ENCODE peak calls at places on chromosomes 3 and 15, in nine cellular contexts. P is NCI-H2227 treated with DMSO at 0.1 percent for 48 hours; T is RCC 7860; M is WTC11; B is activated CD4-positive, alpha-beta T cell treated with anti-CD3 and anti-CD28 coated beads for 4 hours; Z is NCI-H1092 treated with DMSO at 0.1 percent for 48 hours; I is HT1080; O is stimulated activated CD8-positive, alpha-beta memory T cell treated with anti-CD3 and anti-CD28 coated beads, Interleukin-7, amount 100 ng/mL, for 24 hours; D is AG10803. E is an unnamed sample.

GRCh38 chr3:169863458-169863899 is 6.3 kb downstream of the LRRC31 start:
- DNase-seq in I (peak; percentile 88), O (peak; percentile 25), T (peak; percentile 48), D (peak; percentile 58), B (peak; percentile 67), M (peak; percentile 75), Z (peak; percentile 42), P (peak; percentile 58), E (peak; percentile 71)

GRCh38 chr3:186097663-186098451 is 11.0 kb downstream of the ETV5 start:
- DNase-seq in T (no peak), D (peak; percentile 77), P (peak; percentile 93), B (no peak), M (peak; percentile 80), Z (peak; percentile 86), O (no peak), I (peak; percentile 27), E (peak; percentile 84)

GRCh38 chr3:28575748-28576589 is 227.3 kb upstream of the AZI2 start:
- DNase-seq in O (no peak), B (no peak), Z (peak; percentile 65), P (peak; percentile 13), D (peak; percentile 6), T (no peak), M (peak; percentile 52), I (no peak), E (peak; percentile 68)

GRCh38 chr15:78193731-78194567 is 40.4 kb downstream of the ACSBG1 start:
- DNase-seq in T (no peak), M (no peak), D (no peak), I (no peak), B (no peak), O (no peak), P (no peak), Z (no peak), E (no peak)

GRCh38 chr3:24199775-24200247 is 254.7 kb downstream of the NR1D2 start:
- DNase-seq in I (peak; percentile 42), M (no peak), O (no peak), Z (no peak), P (no peak), B (no peak), D (peak; percentile 85), T (no peak), E (peak; percentile 41)

GRCh38 chr15:61275901-61276300 is 46.8 kb upstream of the RORA start:
- DNase-seq in I (peak; percentile 27), Z (peak; percentile 93), M (no peak), B (no peak), D (no peak), P (no peak), O (no peak), T (no peak), E (no peak)

GRCh38 chr3:65778966-65779365 is 259.8 kb downstream of the MAGI1 start:
- DNase-seq in O (no peak), D (peak; percentile 42), M (no peak), Z (no peak), T (peak; percentile 67), P (no peak), B (no peak), I (peak; percentile 2), E (peak; percentile 17)

GRCh38 chr3:111285691-111286090 is 214.1 kb downstream of the NECTIN3 start:
- DNase-seq in Z (peak; percentile 1), I (no peak), P (no peak), T (no peak), O (no peak), B (no peak), D (no peak), M (no peak), E (no peak)

GRCh38 chr3:21979706-21980105 is 228.7 kb upstream of the ZNF385D start:
- DNase-seq in D (peak; percentile 34), I (peak; percentile 88), Z (no peak), M (no peak), B (no peak), O (no peak), T (peak; percentile 28), P (no peak), E (no peak)

GRCh38 chr3:58497074-58497473 is 5.2 kb downstream of the KCTD6 start:
- DNase-seq in B (no peak), M (no peak), I (no peak), P (no peak), D (no peak), T (no peak), Z (peak; percentile 23), O (no peak), E (no peak)

GRCh38 chr3:11201246-11202024 is 47.1 kb downstream of the HRH1 start:
- DNase-seq in B (no peak), T (no peak), O (no peak), P (no peak), M (no peak), I (peak; percentile 70), Z (no peak), D (peak; percentile 40), E (no peak)

GRCh38 chr3:148464246-148464645 is 233.5 kb upstream of the AGTR1 start:
- DNase-seq in O (no peak), T (peak; percentile 31), B (no peak), D (no peak), Z (no peak), P (no peak), I (peak; percentile 72), M (no peak), E (peak; percentile 8)

E was measured in AG20443.